ENCODE peak calls at places on chromosomes 5 and 9, in nine cellular contexts. W, F, P, S, K, A, Q, V and T are unnamed samples.

GRCh38 chr5:109412981-109413402 is 3.2 kb upstream of the PJA2 start:
- DNase-seq in F (no peak), A (no peak), K (no peak), P (no peak), S (no peak), Q (no peak), V (no peak), W (no peak), T (no peak)

GRCh38 chr9:93308158-93308602 is 124.2 kb downstream of the WNK2 start:
- DNase-seq in K (no peak), A (peak), P (peak), W (peak), Q (no peak), S (peak), F (no peak), V (no peak), T (no peak)

GRCh38 chr5:5676218-5676617 is 253.7 kb downstream of the ICE1 start:
- DNase-seq in Q (no peak), V (no peak), A (no peak), F (no peak), K (no peak), S (no peak), P (no peak), W (no peak), T (no peak)

GRCh38 chr9:128627127-128627715 is 29.4 kb downstream of the DYNC2I2 start:
- DNase-seq in S (no peak), A (no peak), V (no peak), W (no peak), Q (no peak), P (peak), F (no peak), K (no peak), T (peak)

GRCh38 chr5:64807505-64807904 is 38.8 kb downstream of the CWC27 start:
- DNase-seq in A (no peak), S (no peak), Q (no peak), W (no peak), F (no peak), V (peak), K (no peak), P (no peak), T (no peak)

GRCh38 chr9:81096667-81097066 is 592.7 kb downstream of the TLE1 start:
- DNase-seq in K (no peak), V (no peak), P (no peak), F (no peak), A (peak), W (no peak), S (no peak), Q (no peak), T (no peak)

GRCh38 chr9:36056896-36057295 is 20.2 kb downstream of the RECK start:
- DNase-seq in A (no peak), K (no peak), V (no peak), F (no peak), S (no peak), W (no peak), P (no peak), Q (no peak), T (no peak)

GRCh38 chr5:9922719-9923118 is 292.6 kb upstream of the TAS2R1 start:
- DNase-seq in P (no peak), F (no peak), Q (no peak), S (no peak), A (no peak), W (no peak), K (no peak), V (no peak), T (no peak)

GRCh38 chr9:82790868-82791267 is 272.1 kb downstream of the RASEF start:
- DNase-seq in W (no peak), Q (no peak), P (no peak), A (no peak), K (no peak), V (no peak), S (no peak), F (no peak), T (no peak)
- H3K27ac ChIP-seq in W (no peak), Q (no peak), P (no peak), A (no peak), K (no peak), V (no peak), S (no peak), F (no peak), T (no peak)

GRCh38 chr9:89413963-89414638 is 83.8 kb downstream of the SEMA4D start:
- DNase-seq in Q (no peak), P (no peak), V (no peak), K (no peak), A (no peak), F (no peak), W (no peak), S (no peak), T (no peak)
- H3K27ac ChIP-seq in Q (no peak), P (no peak), V (no peak), K (no peak), A (no peak), F (no peak), W (no peak), S (no peak), T (no peak)

GRCh38 chr5:78253201-78253600 is 41.3 kb downstream of the AP3B1 start:
- DNase-seq in Q (no peak), S (no peak), P (no peak), K (no peak), W (no peak), F (no peak), V (no peak), A (no peak), T (no peak)
- H3K27ac ChIP-seq in Q (no peak), S (no peak), P (no peak), K (no peak), W (no peak), F (no peak), V (no peak), A (no peak), T (no peak)

DNA sequence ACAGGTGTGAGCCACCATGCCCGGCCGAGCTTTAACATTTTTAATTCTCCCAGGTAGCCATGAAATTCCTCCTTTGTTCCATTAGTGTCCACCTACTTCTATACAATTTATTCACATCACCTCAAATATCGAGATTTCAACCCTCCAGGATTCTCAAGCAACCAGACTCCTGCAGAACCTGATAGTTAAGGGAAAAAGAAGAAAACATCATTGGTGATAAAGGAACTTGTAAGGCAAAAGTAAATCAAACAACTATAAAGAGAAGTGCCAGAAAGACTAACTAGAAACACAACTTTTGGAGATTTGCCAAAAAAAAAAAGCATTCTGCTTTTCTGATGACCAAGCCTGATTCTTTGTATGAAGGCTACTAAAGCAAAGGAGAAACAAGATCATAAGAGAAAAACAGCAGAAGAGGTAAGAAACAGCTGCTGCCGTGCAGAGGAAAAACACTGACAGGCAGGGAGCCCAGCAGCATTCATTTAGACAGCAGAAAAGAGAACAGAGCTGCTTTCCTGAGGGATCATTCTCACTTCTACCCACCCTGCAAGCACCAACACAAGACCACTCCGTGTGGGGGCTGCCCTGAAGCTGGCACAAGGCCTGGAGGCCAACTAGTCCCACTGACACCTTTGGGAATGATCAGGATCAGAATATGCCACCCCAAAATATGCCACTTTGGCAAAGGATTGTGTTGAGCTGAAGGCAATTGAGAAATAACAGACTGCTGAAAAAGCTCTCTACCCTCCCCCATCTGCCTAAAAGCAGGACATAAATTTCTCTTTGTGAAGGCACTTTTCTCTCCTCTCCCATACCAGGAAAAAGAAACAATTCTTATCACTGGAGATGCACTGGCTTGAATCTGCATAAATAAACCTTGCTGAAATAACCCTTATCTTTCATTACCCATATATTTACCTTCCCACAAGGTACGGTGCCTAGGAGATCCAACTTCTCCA is 75.1 kb downstream of the ALDH7A1 start:
- DNase-seq in A (no peak), Q (no peak), P (no peak), F (peak), S (no peak), W (peak), V (no peak), K (no peak), T (peak)
- H3K27ac ChIP-seq in A (peak), Q (no peak), P (peak), F (peak), S (peak), W (peak), V (no peak), K (no peak), T (peak)

GRCh38 chr5:172868436-172868923 is 34.4 kb downstream of the ERGIC1 start:
- DNase-seq in F (no peak), K (no peak), V (peak), S (no peak), P (no peak), W (no peak), A (no peak), Q (no peak), T (no peak)
- H3K27ac ChIP-seq in F (peak), K (no peak), V (peak), S (peak), P (peak), W (peak), A (peak), Q (no peak), T (peak)